ENCODE peak calls at places on chromosome 16, in nine cellular contexts. O, R, M, S, I, K, J, N and Y are unnamed samples.

GRCh38 chr16:28019218-28019617 is 44.3 kb downstream of the GSG1L start:
- DNase-seq in O (no peak), R (no peak), M (no peak), S (no peak), I (no peak), K (no peak), J (no peak), N (no peak), Y (no peak)

GRCh38 chr16:54506691-54507090 is 220.1 kb upstream of the IRX3 start:
- DNase-seq in O (no peak), R (no peak), M (no peak), S (no peak), I (no peak), K (no peak), J (peak; percentile 63), N (peak; percentile 28), Y (no peak)

GRCh38 chr16:2968738-2969544 is at the start of gene PAQR4:
- DNase-seq in O (peak; percentile 90), R (peak; percentile 80), M (peak; percentile 38), S (peak; percentile 96), I (peak; percentile 95), K (peak; percentile 92), J (peak; percentile 98), N (peak; percentile 98), Y (peak; percentile 18)

GRCh38 chr16:73017321-73017720 is 30.6 kb downstream of the ZFHX3 start:
- DNase-seq in O (no peak), R (no peak), M (no peak), S (no peak), I (no peak), K (no peak), J (no peak), N (no peak), Y (no peak)

GRCh38 chr16:27434141-27435051 is 32.4 kb downstream of the IL21R start:
- DNase-seq in O (no peak), R (no peak), M (no peak), S (no peak), I (no peak), K (no peak), J (no peak), N (no peak), Y (no peak)

GRCh38 chr16:51404386-51404785 is 253.3 kb upstream of the SALL1 start:
- DNase-seq in O (peak; percentile 12), R (peak; percentile 78), M (no peak), S (peak; percentile 55), I (no peak), K (peak; percentile 41), J (no peak), N (no peak), Y (no peak)

GRCh38 chr16:3147757-3148104 is 12.9 kb downstream of the ZNF213 start:
- DNase-seq in O (no peak), R (no peak), M (no peak), S (no peak), I (no peak), K (no peak), J (no peak), N (no peak), Y (no peak)

GRCh38 chr16:80883159-80883642 is 78.8 kb upstream of the CDYL2 start:
- DNase-seq in O (peak; percentile 79), R (no peak), M (no peak), S (no peak), I (no peak), K (no peak), J (no peak), N (no peak), Y (no peak)

GRCh38 chr16:12582696-12583095 is 221.0 kb downstream of the CPPED1 start:
- DNase-seq in O (no peak), R (no peak), M (no peak), S (no peak), I (no peak), K (no peak), J (no peak), N (no peak), Y (no peak)

GRCh38 chr16:57185446-57185944 is 344 bp downstream of the PSME3IP1 start:
- DNase-seq in O (peak; percentile 64), R (peak; percentile 84), M (no peak), S (peak; percentile 86), I (peak; percentile 21), K (peak; percentile 72), J (peak; percentile 61), N (peak; percentile 67), Y (no peak)

GRCh38 chr16:11354733-11355574 is 9.7 kb downstream of the RMI2 start:
- DNase-seq in O (no peak), R (peak; percentile 29), M (peak; percentile 69), S (peak; percentile 70), I (no peak), K (no peak), J (no peak), N (no peak), Y (no peak)

GRCh38 chr16:17518441-17518840 is 47.7 kb upstream of the XYLT1 start:
- DNase-seq in O (no peak), R (peak; percentile 55), M (no peak), S (peak; percentile 71), I (no peak), K (peak; percentile 46), J (no peak), N (no peak), Y (no peak)

GRCh38 chr16:90047714-90048346 is 28.6 kb upstream of the DBNDD1 start:
- DNase-seq in O (no peak), R (no peak), M (no peak), S (peak; percentile 30), I (no peak), K (no peak), J (peak; percentile 94), N (no peak), Y (no peak)

GRCh38 chr16:23207485-23207884 is 24.9 kb downstream of the SCNN1G start:
- DNase-seq in O (no peak), R (no peak), M (no peak), S (no peak), I (no peak), K (no peak), J (peak; percentile 57), N (peak; percentile 13), Y (no peak)

GRCh38 chr16:11105038-11105903 is 150.7 kb downstream of the SOCS1 start:
- DNase-seq in O (peak; percentile 47), R (peak; percentile 94), M (peak; percentile 87), S (peak; percentile 91), I (no peak), K (peak; percentile 37), J (peak; percentile 40), N (no peak), Y (peak; percentile 86)

DNA sequence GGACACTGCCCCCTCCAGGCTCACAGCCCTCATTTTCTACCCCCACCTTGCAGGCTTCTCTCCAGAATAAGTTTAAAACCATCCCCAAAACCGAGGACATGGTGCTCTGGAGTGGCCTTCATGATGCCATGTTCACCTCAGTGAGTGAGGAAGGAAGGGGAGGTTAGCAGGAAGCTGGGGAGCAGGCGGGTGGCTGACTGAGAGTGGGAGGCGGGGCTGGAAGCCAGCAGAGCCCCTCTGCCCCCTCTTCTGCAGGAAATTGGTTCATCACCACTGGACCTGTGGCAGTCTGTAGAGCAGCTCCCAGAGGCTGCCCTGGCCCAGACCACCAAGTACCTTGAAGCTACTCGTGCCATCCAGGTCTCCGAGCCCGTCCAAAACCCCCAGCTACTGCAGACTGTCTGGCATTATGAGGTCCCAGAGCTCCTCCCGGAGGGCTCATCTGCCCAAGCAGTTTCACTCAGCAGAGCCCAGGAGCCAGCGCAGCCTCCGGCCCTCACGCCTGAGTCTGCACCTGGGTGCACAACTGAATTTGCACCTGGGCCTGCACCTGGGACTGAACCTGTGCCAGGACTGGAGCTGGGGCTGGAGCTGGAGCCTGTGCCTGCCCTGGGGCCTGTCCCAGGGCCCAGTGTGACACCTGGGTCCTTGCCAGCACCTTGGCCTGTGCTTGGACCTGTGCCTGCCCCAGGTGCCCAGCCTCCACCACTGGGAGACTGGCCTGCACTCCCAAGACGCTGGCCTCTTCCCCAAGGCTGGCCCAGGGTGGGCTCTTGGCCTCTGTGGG is 19.0 kb downstream of the C16orf96 start:
- DNase-seq in O (peak; percentile 74), R (no peak), M (no peak), S (no peak), I (no peak), K (no peak), J (no peak), N (peak; percentile 41), Y (no peak)
- TF ChIP-seq CTCF in O (no peak), R (no peak), M (no peak), S (no peak), I (no peak), K (no peak), J (no peak), N (peak; percentile 16), Y (no peak)

GRCh38 chr16:21622545-21622944 is 23.2 kb downstream of the METTL9 start:
- DNase-seq in O (no peak), R (no peak), M (no peak), S (no peak), I (no peak), K (no peak), J (no peak), N (no peak), Y (no peak)

GRCh38 chr16:21628196-21628726 is 24.1 kb downstream of the IGSF6 start:
- DNase-seq in O (no peak), R (no peak), M (no peak), S (no peak), I (no peak), K (no peak), J (no peak), N (no peak), Y (no peak)

GRCh38 chr16:21625026-21625425 is 25.6 kb downstream of the METTL9 start:
- DNase-seq in O (no peak), R (no peak), M (no peak), S (no peak), I (no peak), K (no peak), J (no peak), N (no peak), Y (no peak)

GRCh38 chr16:21628772-21629171 is 23.6 kb downstream of the IGSF6 start:
- DNase-seq in O (no peak), R (peak; percentile 83), M (no peak), S (peak; percentile 93), I (no peak), K (no peak), J (no peak), N (no peak), Y (no peak)

GRCh38 chr16:21626659-21627277 is 25.6 kb downstream of the IGSF6 start:
- DNase-seq in O (peak; percentile 34), R (peak; percentile 98), M (peak; percentile 42), S (peak; percentile 97), I (peak; percentile 34), K (peak; percentile 68), J (peak; percentile 83), N (no peak), Y (peak; percentile 88)
- H3K4me3 ChIP-seq in O (no peak overlapping the region), R (no peak overlapping the region), M (no peak overlapping the region), S (peak overlapping the region; percentile 19), I (peak overlapping the region; percentile 51), K (no peak overlapping the region), J (peak overlapping the region; percentile 30), N (no peak overlapping the region), Y (no peak overlapping the region)

GRCh38 chr16:66857437-66857836 is 13.2 kb downstream of the CA7 start:
- DNase-seq in O (no peak), R (no peak), M (no peak), S (no peak), I (no peak), K (no peak), J (peak; percentile 3), N (no peak), Y (no peak)
- TF ChIP-seq CTCF in O (no peak), R (no peak), M (no peak), S (no peak), I (no peak), K (no peak), J (no peak), N (no peak), Y (no peak)

DNA sequence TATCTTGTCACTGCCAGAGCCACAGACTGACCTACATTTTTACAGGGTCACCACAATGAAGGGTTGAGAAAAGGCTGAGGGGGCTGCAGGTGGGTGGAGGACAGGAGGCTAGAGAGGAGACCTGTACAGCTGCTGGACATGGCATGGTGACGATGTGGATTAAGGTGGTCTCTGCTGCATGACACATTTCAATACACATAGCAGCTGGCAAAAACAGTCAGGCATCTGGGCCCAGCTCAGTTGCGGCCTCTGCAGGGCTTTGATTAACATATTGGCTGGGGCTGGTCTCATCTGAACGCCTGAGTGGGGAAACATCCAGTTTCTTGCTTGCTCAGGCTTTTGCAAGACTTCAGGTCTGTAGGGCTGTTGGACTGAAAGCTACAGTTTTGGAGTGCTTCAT is 265.4 kb upstream of the FOXF1 start:
- DNase-seq in O (no peak), R (no peak), M (no peak), S (no peak), I (no peak), K (no peak), J (no peak), N (no peak), Y (no peak)
- H3K4me3 ChIP-seq in O (no peak overlapping the region), R (no peak overlapping the region), M (no peak overlapping the region), S (no peak overlapping the region), I (no peak overlapping the region), K (no peak overlapping the region), J (no peak overlapping the region), N (no peak overlapping the region), Y (no peak overlapping the region)